ENCODE peak calls at places on chromosome 3, in nine cellular contexts. S, O, A, Y, J, M, B, C and X are unnamed samples.

GRCh38 chr3:172892158-172892557 is 141.6 kb downstream of the ECT2 start:
- DNase-seq in Y (no peak), S (no peak), J (no peak), M (peak; percentile 28), O (no peak), A (no peak), C (peak; percentile 50), B (no peak), X (no peak)

GRCh38 chr3:46019707-46020106 is 7.6 kb downstream of the XCR1 start:
- DNase-seq in M (peak; percentile 46), S (no peak), A (no peak), B (no peak), J (no peak), O (no peak), C (peak; percentile 78), Y (no peak), X (no peak)

GRCh38 chr3:158460929-158461328 is 110.1 kb upstream of the MLF1 start:
- DNase-seq in C (peak; percentile 18), Y (no peak), J (no peak), A (no peak), B (no peak), O (no peak), S (no peak), M (no peak), X (no peak)

GRCh38 chr3:64460877-64461276 is 226.9 kb downstream of the ADAMTS9 start:
- DNase-seq in A (no peak), J (no peak), M (peak; percentile 66), O (no peak), Y (no peak), B (no peak), C (peak; percentile 81), S (no peak), X (no peak)

GRCh38 chr3:126571078-126571477 is 12.3 kb upstream of the C3orf22 start:
- DNase-seq in Y (no peak), M (no peak), S (no peak), A (no peak), B (no peak), J (no peak), C (no peak), O (no peak), X (no peak)

GRCh38 chr3:115385935-115386334 is 237.4 kb upstream of the GAP43 start:
- DNase-seq in O (no peak), S (no peak), A (no peak), C (no peak), Y (no peak), B (no peak), J (no peak), M (no peak), X (no peak)

GRCh38 chr3:98651766-98652077 is 58.3 kb upstream of the CPOX start:
- DNase-seq in C (no peak), B (no peak), O (no peak), M (no peak), Y (no peak), J (no peak), A (no peak), S (no peak), X (no peak)

GRCh38 chr3:132843349-132843748 is 121.1 kb upstream of the NPHP3 start:
- DNase-seq in S (no peak), Y (no peak), B (no peak), O (no peak), A (no peak), M (no peak), J (no peak), C (no peak), X (no peak)

GRCh38 chr3:188595890-188596376 is 442.0 kb downstream of the LPP start:
- DNase-seq in C (peak; percentile 79), B (no peak), S (no peak), Y (no peak), O (no peak), M (peak; percentile 64), A (no peak), J (no peak), X (no peak)

GRCh38 chr3:43958005-43958770 is 267.4 kb downstream of the ABHD5 start:
- DNase-seq in Y (no peak), O (no peak), S (no peak), M (no peak), A (no peak), C (no peak), J (no peak), B (no peak), X (no peak)

GRCh38 chr3:111073186-111073585 is 1.6 kb downstream of the NECTIN3 start:
- DNase-seq in B (no peak), O (no peak), A (no peak), M (peak; percentile 62), S (no peak), C (peak; percentile 78), Y (no peak), J (no peak), X (no peak)

GRCh38 chr3:31384117-31384516 is 148.6 kb upstream of the STT3B start:
- DNase-seq in B (no peak), A (no peak), Y (no peak), S (no peak), O (no peak), J (no peak), C (peak; percentile 17), M (no peak), X (no peak)

GRCh38 chr3:128133273-128133883 is 9.8 kb upstream of the RUVBL1 start:
- DNase-seq in M (peak; percentile 36), J (no peak), A (peak; percentile 60), Y (peak; percentile 83), C (peak; percentile 70), O (peak; percentile 36), S (no peak), B (no peak), X (peak; percentile 44)

GRCh38 chr3:194140520-194141414 is 4.8 kb downstream of the HES1 start:
- DNase-seq in M (peak; percentile 59), S (no peak), A (peak; percentile 71), C (peak; percentile 62), O (no peak), Y (peak; percentile 93), J (peak; percentile 82), B (peak; percentile 86), X (no peak)

GRCh38 chr3:65678480-65678879 is 360.2 kb downstream of the MAGI1 start:
- DNase-seq in B (no peak), C (no peak), O (no peak), A (no peak), S (no peak), M (no peak), Y (no peak), J (no peak), X (no peak)

GRCh38 chr3:119894195-119894594 is 112.3 kb downstream of the NR1I2 start:
- DNase-seq in Y (no peak), C (no peak), J (no peak), M (no peak), A (no peak), B (no peak), O (no peak), S (no peak), X (no peak)

GRCh38 chr3:56379723-56380287 is 88.5 kb downstream of the ERC2 start:
- DNase-seq in S (no peak), J (no peak), M (no peak), B (no peak), C (no peak), Y (no peak), O (no peak), A (no peak), X (no peak)

GRCh38 chr3:10645800-10646199 is 140.4 kb upstream of the ATP2B2 start:
- DNase-seq in O (no peak), M (no peak), A (no peak), J (no peak), C (no peak), S (no peak), Y (no peak), B (no peak), X (no peak)

GRCh38 chr3:148315756-148316155 is 381.9 kb upstream of the AGTR1 start:
- DNase-seq in O (no peak), C (peak; percentile 14), B (no peak), S (no peak), M (no peak), Y (no peak), A (no peak), J (no peak), X (no peak)
- H3K4me3 ChIP-seq in O (no peak overlapping the region), C (no peak overlapping the region), B (no peak overlapping the region), S (no peak overlapping the region), M (no peak overlapping the region), Y (no peak overlapping the region), A (no peak overlapping the region), J (no peak overlapping the region), X (no peak overlapping the region)

GRCh38 chr3:16331319-16331883 is 66.4 kb downstream of the OXNAD1 start:
- DNase-seq in A (no peak), Y (no peak), J (no peak), M (no peak), O (no peak), S (no peak), C (no peak), B (no peak), X (no peak)
- H3K4me3 ChIP-seq in A (no peak overlapping the region), Y (no peak overlapping the region), J (no peak overlapping the region), M (no peak overlapping the region), O (no peak overlapping the region), S (no peak overlapping the region), C (no peak overlapping the region), B (no peak overlapping the region), X (no peak overlapping the region)

DNA sequence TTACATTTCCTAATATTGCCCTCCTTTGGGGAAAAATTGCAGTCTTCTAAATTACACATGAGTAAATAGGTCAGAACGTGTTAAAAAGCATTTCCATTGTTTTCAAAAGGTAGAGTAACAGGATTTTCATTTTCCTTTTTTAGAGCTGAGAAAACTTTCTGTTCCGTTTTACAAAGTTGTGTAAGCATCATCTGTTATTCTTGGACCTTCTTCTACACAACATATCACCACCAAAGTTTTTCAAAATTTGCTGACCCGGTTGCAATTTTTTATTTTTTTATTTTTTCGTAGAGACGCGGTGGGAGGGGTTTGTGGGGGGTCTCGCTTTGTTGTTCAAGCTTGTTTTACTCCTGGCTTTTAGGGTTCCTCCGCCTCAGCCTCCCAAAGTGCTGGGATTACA is 1.1 kb downstream of the CCDC39 start:
- DNase-seq in C (no peak), B (no peak), A (no peak), M (no peak), Y (no peak), O (no peak), J (no peak), S (no peak), X (no peak)
- H3K4me3 ChIP-seq in C (no peak overlapping the region), B (no peak overlapping the region), A (no peak overlapping the region), M (peak overlapping the region; percentile 90), Y (peak overlapping the region; percentile 94), O (no peak overlapping the region), J (no peak overlapping the region), S (peak overlapping the region; percentile 82), X (no peak overlapping the region)

GRCh38 chr3:53668872-53669271 is 174.5 kb downstream of the CACNA1D start:
- DNase-seq in C (peak; percentile 52), J (no peak), A (no peak), O (peak; percentile 10), Y (peak; percentile 53), M (peak; percentile 47), B (no peak), S (no peak), X (peak; percentile 18)

GRCh38 chr3:53671192-53672021 is 174.8 kb downstream of the CHDH start:
- DNase-seq in M (no peak), S (no peak), O (no peak), A (no peak), Y (no peak), C (no peak), B (no peak), J (no peak), X (no peak)

GRCh38 chr3:53666026-53666425 is 171.6 kb downstream of the CACNA1D start:
- DNase-seq in C (no peak), O (no peak), B (no peak), S (no peak), A (no peak), J (no peak), Y (no peak), M (no peak), X (peak; percentile 21)

GRCh38 chr3:53661480-53661879 is 167.1 kb downstream of the CACNA1D start:
- DNase-seq in J (no peak), A (no peak), Y (no peak), C (no peak), S (no peak), B (no peak), O (no peak), M (no peak), X (no peak)

GRCh38 chr3:53665606-53666005 is 171.2 kb downstream of the CACNA1D start:
- DNase-seq in Y (no peak), J (no peak), M (no peak), O (no peak), B (no peak), A (no peak), C (no peak), S (no peak), X (no peak)
- H3K4me3 ChIP-seq in Y (no peak overlapping the region), J (no peak overlapping the region), M (no peak overlapping the region), O (no peak overlapping the region), B (no peak overlapping the region), A (no peak overlapping the region), C (no peak overlapping the region), S (no peak overlapping the region), X (no peak overlapping the region)